ENCODE peak calls at places on chromosomes 1 and 21, in five cellular contexts. U is CD4-positive, alpha-beta T cell; B is neuronal stem cell; H is Right ventricle myocardium superior; S is MV-4-11. Y is an unnamed sample.

GRCh38 chr1:115204529-115204928 is 115.2 kb upstream of the TSPAN2 start:
- DNase-seq in U (no peak), B (no peak), H (no peak), S (no peak), Y (no peak)

GRCh38 chr21:18617291-18617690 is 213.7 kb upstream of the TMPRSS15 start:
- DNase-seq in U (no peak), B (no peak), H (no peak), S (no peak), Y (no peak)

GRCh38 chr1:93702102-93702827 is 20.6 kb upstream of the BCAR3 start:
- DNase-seq in U (no peak), B (no peak), H (peak), S (no peak), Y (no peak)

GRCh38 chr1:13616234-13616633 is 32.6 kb downstream of the PDPN start:
- DNase-seq in U (no peak), B (no peak), H (no peak), S (no peak), Y (no peak)

GRCh38 chr1:219555802-219556201 is 57.1 kb downstream of the ZC3H11B start:
- DNase-seq in U (no peak), B (no peak), H (no peak), S (no peak), Y (no peak)

GRCh38 chr1:21294266-21295058 is 4.2 kb upstream of the ECE1 start:
- DNase-seq in U (peak), B (no peak), H (peak), S (peak), Y (no peak)

GRCh38 chr1:22500476-22500875 is 48.8 kb downstream of the ZBTB40 start:
- DNase-seq in U (no peak), B (no peak), H (no peak), S (no peak), Y (peak)

GRCh38 chr1:33013791-33014190 is 22.9 kb downstream of the AK2 start:
- DNase-seq in U (no peak), B (no peak), H (no peak), S (no peak), Y (no peak)

GRCh38 chr1:224623743-224624333 is 7.7 kb downstream of the CNIH3 start:
- DNase-seq in U (peak), B (no peak), H (no peak), S (peak), Y (no peak)